ENCODE peak calls at places on chromosomes 12 and 14, in five cellular contexts. L is HCT116, K is K562, E is GM12878, G is H1. U is an unnamed sample.

GRCh38 chr12:18700254-18700653 is 37.6 kb downstream of the PLCZ1 start:
- DNase-seq in G (no peak), E (no peak), L (no peak), K (no peak), U (no peak)

GRCh38 chr12:14883663-14884062 is 2.0 kb downstream of the MGP start:
- DNase-seq in G (no peak), E (no peak), L (no peak), K (no peak), U (no peak)

GRCh38 chr12:71269199-71269598 is 111.4 kb upstream of the TSPAN8 start:
- DNase-seq in L (no peak), K (no peak), G (no peak), E (no peak), U (no peak)

GRCh38 chr12:82366182-82366581 is 7.9 kb downstream of the METTL25 start:
- DNase-seq in G (no peak), K (no peak), E (no peak), L (no peak), U (no peak)

GRCh38 chr14:101560534-101561113 is 671 bp upstream of the DIO3 start:
- DNase-seq in K (no peak), E (no peak), G (no peak), L (no peak), U (no peak)

GRCh38 chr12:49039421-49040363 is 20.9 kb downstream of the KMT2D start:
- DNase-seq in G (no peak), E (no peak), L (no peak), K (no peak), U (no peak)

GRCh38 chr12:66066071-66066928 is 64.2 kb downstream of the LLPH start:
- DNase-seq in G (no peak), E (peak), K (no peak), L (no peak), U (peak)

GRCh38 chr12:105256011-105256410 is 20.0 kb upstream of the APPL2 start:
- DNase-seq in G (no peak), K (peak), E (no peak), L (no peak), U (no peak)

GRCh38 chr14:58332514-58332913 is 34.2 kb downstream of the ARID4A start:
- DNase-seq in G (no peak), L (no peak), E (no peak), K (no peak), U (no peak)

GRCh38 chr14:103271189-103271588 is 62.8 kb upstream of the EIF5 start:
- DNase-seq in E (no peak), L (no peak), G (no peak), K (no peak), U (no peak)

GRCh38 chr14:68688872-68689371 is 103.9 kb downstream of the ZFP36L1 start:
- DNase-seq in E (no peak), G (peak), K (no peak), L (no peak), U (no peak)

GRCh38 chr14:23694085-23694975 is 58.2 kb downstream of the DHRS2 start:
- DNase-seq in G (peak), K (peak), E (no peak), L (peak), U (peak)

GRCh38 chr14:54790092-54790491 is 112.5 kb downstream of the GCH1 start:
- DNase-seq in K (no peak), L (no peak), G (no peak), E (no peak), U (no peak)

GRCh38 chr14:102654298-102654697 is 61.8 kb downstream of the RCOR1 start:
- DNase-seq in G (no peak), E (no peak), K (no peak), L (no peak), U (no peak)

GRCh38 chr12:41511247-41511646 is 323.1 kb downstream of the PDZRN4 start:
- DNase-seq in L (no peak), E (no peak), G (no peak), K (no peak), U (no peak)

GRCh38 chr12:116092162-116092561 is 185.3 kb downstream of the MED13L start:
- DNase-seq in L (no peak), E (no peak), K (peak), G (no peak), U (no peak)

GRCh38 chr12:53190108-53190729 is 9.5 kb upstream of the CSAD start:
- DNase-seq in L (peak), E (no peak), G (peak), K (peak), U (peak)

GRCh38 chr12:62248873-62249272 is 11.3 kb upstream of the USP15 start:
- DNase-seq in G (no peak), E (no peak), K (peak), L (no peak), U (no peak)

GRCh38 chr12:126742326-126742725 is 1524.6 kb upstream of the TMEM132C start:
- DNase-seq in G (no peak), K (no peak), E (no peak), L (no peak), U (no peak)

GRCh38 chr14:68943107-68943506 is 36.0 kb downstream of the ACTN1 start:
- DNase-seq in K (no peak), G (no peak), E (no peak), L (no peak), U (no peak)

GRCh38 chr12:93621986-93622385 is 49.5 kb downstream of the SOCS2 start:
- DNase-seq in G (no peak), E (no peak), K (no peak), L (no peak), U (no peak)

GRCh38 chr14:36086629-36087380 is 89.7 kb downstream of the PTCSC3 start:
- DNase-seq in L (no peak), E (no peak), K (no peak), G (no peak), U (no peak)

GRCh38 chr12:1696800-1697199 is 5.9 kb downstream of the ADIPOR2 start:
- DNase-seq in L (no peak), G (no peak), K (no peak), E (no peak), U (peak)
- TF ChIP-seq CEBPB in L (no peak), G (no peak), K (no peak), E (no peak), U (peak)

DNA sequence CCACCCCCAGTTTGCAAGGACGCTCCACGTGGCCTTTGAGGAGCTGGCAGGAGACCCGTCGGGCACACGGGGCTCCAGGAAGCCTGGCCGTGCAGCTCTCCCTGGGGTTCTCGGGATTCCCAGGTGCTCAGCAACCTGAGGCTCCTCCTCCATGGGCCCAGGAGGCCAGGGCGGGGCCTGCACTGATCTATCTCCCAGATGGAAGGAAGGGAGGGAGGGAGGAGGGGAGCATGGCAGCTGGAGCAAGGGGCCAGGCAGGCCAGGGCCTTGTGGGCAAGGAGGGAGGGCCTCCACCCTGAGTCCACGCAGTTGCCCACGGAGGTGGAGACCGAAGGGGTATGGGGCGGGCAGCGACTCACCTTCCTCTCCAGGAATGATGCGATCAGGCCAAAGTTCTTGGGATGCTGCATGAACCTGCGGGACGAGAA is 127.3 kb downstream of the RFLNA start:
- DNase-seq in L (no peak), E (no peak), G (no peak), K (peak), U (no peak)
- TF ChIP-seq YY1 in L (peak), E (no peak), G (no peak), K (no peak), U (no peak)

GRCh38 chr14:105299654-105300541 is 903 bp downstream of the BRF1 start:
- DNase-seq in L (no peak), K (no peak), E (no peak), G (no peak), U (no peak)
- TF ChIP-seq CEBPB in L (no peak), K (no peak), E (no peak), G (no peak), U (no peak)

GRCh38 chr14:50320279-50320678 is 8.2 kb downstream of the DMAC2L start:
- DNase-seq in G (no peak), E (peak), L (no peak), K (no peak), U (no peak)
- TF ChIP-seq YY1 in G (no peak), E (no peak), L (no peak), K (no peak), U (no peak)

DNA sequence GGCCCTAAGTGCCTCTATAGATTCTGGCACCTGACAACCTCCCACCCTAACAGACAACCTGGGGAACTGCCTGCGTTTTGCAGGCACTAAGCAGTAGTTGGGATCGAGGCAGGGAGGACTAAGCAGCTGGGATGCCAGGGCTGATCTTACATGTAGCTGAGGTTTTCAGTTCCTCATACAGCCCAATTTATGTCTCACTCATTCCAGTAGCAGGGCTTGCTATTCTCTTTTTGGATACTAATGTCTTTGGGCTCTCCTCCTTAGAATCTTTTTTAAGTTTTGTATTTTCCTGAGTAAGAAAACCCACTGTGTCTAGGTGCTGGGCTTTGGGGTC is 42.9 kb upstream of the CRACR2A start:
- DNase-seq in E (no peak), L (no peak), G (no peak), K (no peak), U (no peak)
- TF ChIP-seq CEBPB in E (no peak), L (no peak), G (no peak), K (no peak), U (no peak)

DNA sequence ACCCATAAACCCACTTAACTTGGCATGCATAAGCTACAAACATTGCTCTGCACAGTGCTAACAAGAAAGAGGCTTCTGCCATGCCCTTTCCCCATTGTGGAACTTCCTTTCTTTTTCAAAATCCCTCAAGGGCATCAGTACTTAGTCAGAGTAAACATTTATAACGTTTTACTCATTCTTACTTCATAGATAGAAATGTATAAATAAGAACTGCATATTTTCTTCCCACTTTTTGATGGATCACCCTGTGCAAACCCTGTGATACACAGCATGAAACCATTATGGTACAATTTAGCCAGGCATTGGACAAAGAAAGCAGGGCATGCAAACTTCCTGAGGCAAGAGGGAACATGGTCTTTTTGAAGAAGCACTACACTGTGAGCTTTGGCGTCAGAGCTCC is 113.8 kb upstream of the FOXG1 start:
- DNase-seq in L (no peak), G (no peak), K (no peak), E (no peak), U (no peak)
- TF ChIP-seq YY1 in L (no peak), G (no peak), K (no peak), E (no peak), U (no peak)